ENCODE peak calls at places on chromosomes 16 and 17, in eight cellular contexts. One of them, this sample, is unnamed.

GRCh38 chr16:15483857-15484256 is 49.5 kb downstream of the BMERB1 start:
- DNase-seq in colonic mucosa: no peak
- DNase-seq in AG04449: no peak
- DNase-seq in hepatocyte: no peak
- DNase-seq in fibroblast of the aortic adventitia: no peak
- DNase-seq in HCT116: no peak
- DNase-seq in psoas muscle: no peak
- DNase-seq in brain microvascular endothelial cell: no peak
- DNase-seq in this sample: no peak

GRCh38 chr16:89506791-89507191 is 1.4 kb upstream of the SPG7 start:
- DNase-seq in AG04449: no peak
- DNase-seq in psoas muscle: peak
- DNase-seq in hepatocyte: no peak
- DNase-seq in HCT116: no peak
- DNase-seq in fibroblast of the aortic adventitia: no peak
- DNase-seq in brain microvascular endothelial cell: no peak
- DNase-seq in colonic mucosa: no peak
- DNase-seq in this sample: no peak

GRCh38 chr16:6684076-6684673 is 648.5 kb upstream of the RBFOX1 start:
- DNase-seq in psoas muscle: no peak
- DNase-seq in hepatocyte: peak
- DNase-seq in brain microvascular endothelial cell: peak
- DNase-seq in HCT116: no peak
- DNase-seq in colonic mucosa: peak
- DNase-seq in AG04449: no peak
- DNase-seq in fibroblast of the aortic adventitia: no peak
- DNase-seq in this sample: no peak

GRCh38 chr17:44930667-44931066 is 15.4 kb upstream of the GFAP start:
- DNase-seq in HCT116: no peak
- DNase-seq in brain microvascular endothelial cell: no peak
- DNase-seq in colonic mucosa: no peak
- DNase-seq in psoas muscle: no peak
- DNase-seq in AG04449: no peak
- DNase-seq in fibroblast of the aortic adventitia: no peak
- DNase-seq in hepatocyte: no peak
- DNase-seq in this sample: no peak

GRCh38 chr17:81417049-81417878 is 22.0 kb downstream of the BAHCC1 start:
- DNase-seq in brain microvascular endothelial cell: no peak
- DNase-seq in HCT116: no peak
- DNase-seq in psoas muscle: no peak
- DNase-seq in colonic mucosa: peak
- DNase-seq in AG04449: peak
- DNase-seq in fibroblast of the aortic adventitia: peak
- DNase-seq in hepatocyte: peak
- DNase-seq in this sample: no peak

GRCh38 chr16:85306071-85306792 is 194.0 kb upstream of the CIBAR2 start:
- DNase-seq in psoas muscle: peak
- DNase-seq in AG04449: no peak
- DNase-seq in fibroblast of the aortic adventitia: peak
- DNase-seq in brain microvascular endothelial cell: peak
- DNase-seq in hepatocyte: peak
- DNase-seq in HCT116: peak
- DNase-seq in colonic mucosa: peak
- DNase-seq in this sample: no peak

GRCh38 chr17:79541038-79541437 is 69.8 kb downstream of the RBFOX3 start:
- DNase-seq in hepatocyte: no peak
- DNase-seq in AG04449: no peak
- DNase-seq in fibroblast of the aortic adventitia: no peak
- DNase-seq in brain microvascular endothelial cell: no peak
- DNase-seq in psoas muscle: no peak
- DNase-seq in HCT116: no peak
- DNase-seq in colonic mucosa: no peak
- DNase-seq in this sample: no peak

GRCh38 chr16:14070555-14070876 is 603 bp upstream of the MRTFB start:
- DNase-seq in brain microvascular endothelial cell: no peak
- DNase-seq in psoas muscle: no peak
- DNase-seq in fibroblast of the aortic adventitia: no peak
- DNase-seq in colonic mucosa: no peak
- DNase-seq in HCT116: no peak
- DNase-seq in AG04449: no peak
- DNase-seq in hepatocyte: no peak
- DNase-seq in this sample: no peak

GRCh38 chr16:89210904-89211515 is 6.5 kb upstream of the ZNF778 start:
- DNase-seq in AG04449: no peak
- DNase-seq in HCT116: no peak
- DNase-seq in hepatocyte: no peak
- DNase-seq in colonic mucosa: no peak
- DNase-seq in brain microvascular endothelial cell: no peak
- DNase-seq in psoas muscle: no peak
- DNase-seq in fibroblast of the aortic adventitia: no peak
- DNase-seq in this sample: no peak

GRCh38 chr17:31174215-31174614 is 79.4 kb downstream of the NF1 start:
- DNase-seq in psoas muscle: no peak
- DNase-seq in HCT116: no peak
- DNase-seq in fibroblast of the aortic adventitia: no peak
- DNase-seq in AG04449: no peak
- DNase-seq in colonic mucosa: no peak
- DNase-seq in brain microvascular endothelial cell: no peak
- DNase-seq in hepatocyte: no peak
- DNase-seq in this sample: no peak

GRCh38 chr17:16417896-16418683 is 2.7 kb downstream of the TRPV2 start:
- DNase-seq in fibroblast of the aortic adventitia: peak
- DNase-seq in colonic mucosa: no peak
- DNase-seq in HCT116: no peak
- DNase-seq in AG04449: no peak
- DNase-seq in psoas muscle: peak
- DNase-seq in hepatocyte: peak
- DNase-seq in brain microvascular endothelial cell: no peak
- DNase-seq in this sample: no peak

GRCh38 chr16:58266336-58266735 is 28.5 kb downstream of the PRSS54 start:
- DNase-seq in hepatocyte: no peak
- DNase-seq in brain microvascular endothelial cell: no peak
- DNase-seq in fibroblast of the aortic adventitia: no peak
- DNase-seq in HCT116: no peak
- DNase-seq in AG04449: no peak
- DNase-seq in colonic mucosa: peak
- DNase-seq in psoas muscle: no peak
- DNase-seq in this sample: no peak

GRCh38 chr16:58264961-58265479 is 29.8 kb downstream of the PRSS54 start:
- DNase-seq in brain microvascular endothelial cell: peak
- DNase-seq in HCT116: no peak
- DNase-seq in colonic mucosa: peak
- DNase-seq in fibroblast of the aortic adventitia: peak
- DNase-seq in psoas muscle: no peak
- DNase-seq in hepatocyte: peak
- DNase-seq in AG04449: peak
- DNase-seq in this sample: peak

GRCh38 chr16:58262592-58262991 is 32.2 kb downstream of the PRSS54 start:
- DNase-seq in brain microvascular endothelial cell: no peak
- DNase-seq in AG04449: no peak
- DNase-seq in colonic mucosa: no peak
- DNase-seq in HCT116: no peak
- DNase-seq in fibroblast of the aortic adventitia: no peak
- DNase-seq in hepatocyte: no peak
- DNase-seq in psoas muscle: no peak
- DNase-seq in this sample: no peak

GRCh38 chr16:58265480-58266052 is 29.3 kb downstream of the PRSS54 start:
- DNase-seq in psoas muscle: no peak
- DNase-seq in colonic mucosa: peak
- DNase-seq in AG04449: no peak
- DNase-seq in fibroblast of the aortic adventitia: no peak
- DNase-seq in hepatocyte: no peak
- DNase-seq in brain microvascular endothelial cell: no peak
- DNase-seq in HCT116: no peak
- DNase-seq in this sample: no peak

GRCh38 chr16:58264007-58264406 is 30.8 kb downstream of the PRSS54 start:
- DNase-seq in colonic mucosa: no peak
- DNase-seq in AG04449: no peak
- DNase-seq in fibroblast of the aortic adventitia: no peak
- DNase-seq in HCT116: no peak
- DNase-seq in hepatocyte: no peak
- DNase-seq in psoas muscle: no peak
- DNase-seq in brain microvascular endothelial cell: no peak
- DNase-seq in this sample: no peak
- H3K4me3 ChIP-seq in colonic mucosa: no peak
- H3K4me3 ChIP-seq in AG04449: no peak
- H3K4me3 ChIP-seq in fibroblast of the aortic adventitia: no peak
- H3K4me3 ChIP-seq in HCT116: no peak
- H3K4me3 ChIP-seq in hepatocyte: no peak
- H3K4me3 ChIP-seq in psoas muscle: no peak
- H3K4me3 ChIP-seq in brain microvascular endothelial cell: no peak
- H3K4me3 ChIP-seq in this sample: no peak

DNA sequence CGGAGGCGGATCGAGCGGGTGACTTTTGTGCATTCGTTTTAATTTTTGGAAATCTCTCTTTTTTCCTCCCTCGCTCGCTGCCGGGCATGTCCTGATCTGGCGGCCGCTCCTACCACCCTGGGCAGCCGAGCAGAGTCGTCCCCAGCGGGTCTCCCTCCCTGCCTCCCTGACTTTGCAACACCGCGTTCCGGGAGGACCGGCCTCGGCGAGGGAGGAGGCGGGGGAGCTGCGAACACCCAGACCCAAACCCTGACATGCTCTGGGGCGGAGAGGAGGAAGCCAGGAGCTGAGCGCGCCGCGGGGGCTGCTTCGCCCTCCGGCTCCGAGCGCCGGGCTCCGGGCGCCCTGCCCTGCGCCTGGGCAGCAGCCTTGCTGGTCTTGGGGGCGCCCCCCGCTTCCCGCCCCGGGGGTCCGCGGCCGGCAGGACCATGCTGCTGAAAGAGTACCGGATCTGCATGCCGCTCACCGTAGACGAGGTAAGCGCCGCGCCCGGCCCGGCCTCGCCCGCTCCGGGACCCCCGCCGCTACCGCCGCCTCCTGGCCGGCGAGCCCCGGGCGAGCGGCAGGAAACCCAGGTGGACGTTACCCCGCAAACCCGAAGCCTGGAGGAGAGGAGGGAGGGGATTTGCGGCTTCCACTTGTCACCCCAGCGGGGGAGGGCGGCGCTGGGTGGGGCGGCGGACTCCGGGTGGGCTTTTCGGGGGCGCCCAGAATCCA is 804 bp downstream of the PITPNC1 start:
- DNase-seq in hepatocyte: peak
- DNase-seq in psoas muscle: peak
- DNase-seq in HCT116: no peak
- DNase-seq in AG04449: no peak
- DNase-seq in colonic mucosa: peak
- DNase-seq in fibroblast of the aortic adventitia: peak
- DNase-seq in brain microvascular endothelial cell: no peak
- DNase-seq in this sample: no peak
- TF ChIP-seq CTCF in hepatocyte: peak
- TF ChIP-seq CTCF in psoas muscle: peak
- TF ChIP-seq CTCF in HCT116: peak
- TF ChIP-seq CTCF in AG04449: peak
- TF ChIP-seq CTCF in colonic mucosa: peak
- TF ChIP-seq CTCF in fibroblast of the aortic adventitia: peak
- TF ChIP-seq CTCF in brain microvascular endothelial cell: peak
- TF ChIP-seq CTCF in this sample: peak

GRCh38 chr17:3959921-3960601 is 4.2 kb downstream of the ATP2A3 start:
- DNase-seq in AG04449: no peak
- DNase-seq in psoas muscle: no peak
- DNase-seq in colonic mucosa: no peak
- DNase-seq in hepatocyte: no peak
- DNase-seq in brain microvascular endothelial cell: no peak
- DNase-seq in HCT116: no peak
- DNase-seq in fibroblast of the aortic adventitia: no peak
- DNase-seq in this sample: no peak
- H3K4me3 ChIP-seq in AG04449: no peak
- H3K4me3 ChIP-seq in psoas muscle: no peak
- H3K4me3 ChIP-seq in colonic mucosa: no peak
- H3K4me3 ChIP-seq in hepatocyte: no peak
- H3K4me3 ChIP-seq in brain microvascular endothelial cell: no peak
- H3K4me3 ChIP-seq in HCT116: no peak
- H3K4me3 ChIP-seq in fibroblast of the aortic adventitia: no peak
- H3K4me3 ChIP-seq in this sample: no peak

GRCh38 chr16:4521971-4522623 is 16.5 kb downstream of the CDIP1 start:
- DNase-seq in psoas muscle: peak
- DNase-seq in brain microvascular endothelial cell: no peak
- DNase-seq in hepatocyte: peak
- DNase-seq in AG04449: no peak
- DNase-seq in fibroblast of the aortic adventitia: no peak
- DNase-seq in colonic mucosa: no peak
- DNase-seq in HCT116: no peak
- DNase-seq in this sample: no peak
- TF ChIP-seq CTCF in psoas muscle: no peak
- TF ChIP-seq CTCF in brain microvascular endothelial cell: no peak
- TF ChIP-seq CTCF in hepatocyte: no peak
- TF ChIP-seq CTCF in AG04449: no peak
- TF ChIP-seq CTCF in fibroblast of the aortic adventitia: no peak
- TF ChIP-seq CTCF in colonic mucosa: no peak
- TF ChIP-seq CTCF in HCT116: no peak
- TF ChIP-seq CTCF in this sample: no peak

This sample was measured in astrocyte of the cerebellum.